ENCODE peak calls at places on chromosomes 3 and 15, in four cellular contexts. One of them, this sample, is unnamed.
A peak's percentile ranks its signal among the peaks of the same experiment; 100 is the strongest.

GRCh38 chr15:81820236-81820635 is 225.6 kb downstream of the MEX3B start:
- DNase-seq in RPMI8226: no peak
- DNase-seq in HuH-7.5: no peak
- DNase-seq in GM03348: no peak
- DNase-seq in this sample: no peak

GRCh38 chr3:48119495-48120193 is 68.6 kb downstream of the CDC25A start:
- DNase-seq in RPMI8226: no peak
- DNase-seq in HuH-7.5: no peak
- DNase-seq in GM03348: peak; percentile 68
- DNase-seq in this sample: peak; percentile 60

GRCh38 chr15:43516801-43517353 is 531 bp upstream of the MAP1A start:
- DNase-seq in RPMI8226: no peak
- DNase-seq in HuH-7.5: no peak
- DNase-seq in GM03348: peak; percentile 53
- DNase-seq in this sample: peak; percentile 77

GRCh38 chr3:46114324-46114988 is 87.2 kb upstream of the XCR1 start:
- DNase-seq in RPMI8226: no peak
- DNase-seq in HuH-7.5: no peak
- DNase-seq in GM03348: peak; percentile 46
- DNase-seq in this sample: peak; percentile 87

GRCh38 chr3:151168269-151169094 is 34.5 kb downstream of the GPR171 start:
- DNase-seq in RPMI8226: peak; percentile 85
- DNase-seq in HuH-7.5: peak; percentile 36
- DNase-seq in GM03348: peak; percentile 83
- DNase-seq in this sample: peak; percentile 68

GRCh38 chr3:64150527-64151238 is 74.6 kb downstream of the PRICKLE2 start:
- DNase-seq in RPMI8226: no peak
- DNase-seq in HuH-7.5: peak; percentile 72
- DNase-seq in GM03348: peak; percentile 28
- DNase-seq in this sample: peak; percentile 89

GRCh38 chr3:105837143-105837740 is 31.6 kb downstream of the CBLB start:
- DNase-seq in RPMI8226: peak; percentile 38
- DNase-seq in HuH-7.5: no peak
- DNase-seq in GM03348: no peak
- DNase-seq in this sample: no peak

GRCh38 chr3:151468284-151468917 is 7.5 kb upstream of the IGSF10 start:
- DNase-seq in RPMI8226: peak; percentile 87
- DNase-seq in HuH-7.5: peak; percentile 20
- DNase-seq in GM03348: peak; percentile 75
- DNase-seq in this sample: peak; percentile 63

GRCh38 chr3:196971094-196971698 is 2.6 kb upstream of the PIGZ start:
- DNase-seq in RPMI8226: no peak
- DNase-seq in HuH-7.5: no peak
- DNase-seq in GM03348: no peak
- DNase-seq in this sample: no peak

GRCh38 chr3:113697192-113698090 is 999 bp upstream of the USF3 start:
- DNase-seq in RPMI8226: peak; percentile 39
- DNase-seq in HuH-7.5: peak; percentile 52
- DNase-seq in GM03348: peak; percentile 18
- DNase-seq in this sample: peak; percentile 10

GRCh38 chr3:133851266-133851906 is 44.3 kb downstream of the RAB6B start:
- DNase-seq in RPMI8226: no peak
- DNase-seq in HuH-7.5: no peak
- DNase-seq in GM03348: no peak
- DNase-seq in this sample: no peak

GRCh38 chr3:62201438-62202035 is 171.8 kb downstream of the FEZF2 start:
- DNase-seq in RPMI8226: peak; percentile 36
- DNase-seq in HuH-7.5: peak; percentile 55
- DNase-seq in GM03348: peak; percentile 67
- DNase-seq in this sample: peak; percentile 39

GRCh38 chr3:132004571-132004970 is 30.2 kb downstream of the CPNE4 start:
- DNase-seq in RPMI8226: no peak
- DNase-seq in HuH-7.5: no peak
- DNase-seq in GM03348: no peak
- DNase-seq in this sample: peak; percentile 92

GRCh38 chr3:107592073-107592472 is 69.3 kb downstream of the BBX start:
- DNase-seq in RPMI8226: no peak
- DNase-seq in HuH-7.5: no peak
- DNase-seq in GM03348: no peak
- DNase-seq in this sample: no peak

GRCh38 chr3:48244462-48244861 is 3.6 kb downstream of the ZNF589 start:
- DNase-seq in RPMI8226: no peak
- DNase-seq in HuH-7.5: no peak
- DNase-seq in GM03348: no peak
- DNase-seq in this sample: no peak

GRCh38 chr15:63256433-63256884 is 20.9 kb upstream of the APH1B start:
- DNase-seq in RPMI8226: no peak
- DNase-seq in HuH-7.5: no peak
- DNase-seq in GM03348: peak; percentile 75
- DNase-seq in this sample: peak; percentile 86

GRCh38 chr3:45381168-45381852 is 7.1 kb upstream of the LARS2 start:
- DNase-seq in RPMI8226: peak; percentile 91
- DNase-seq in HuH-7.5: no peak
- DNase-seq in GM03348: no peak
- DNase-seq in this sample: no peak

GRCh38 chr3:60912142-60912541 is 339.1 kb downstream of the FHIT start:
- DNase-seq in RPMI8226: no peak
- DNase-seq in HuH-7.5: no peak
- DNase-seq in GM03348: no peak
- DNase-seq in this sample: no peak

GRCh38 chr15:50183112-50183794 is 1.3 kb downstream of the SLC27A2 start:
- DNase-seq in RPMI8226: no peak
- DNase-seq in HuH-7.5: no peak
- DNase-seq in GM03348: no peak
- DNase-seq in this sample: no peak

GRCh38 chr3:66075281-66075680 is 36.6 kb upstream of the MAGI1 start:
- DNase-seq in RPMI8226: no peak
- DNase-seq in HuH-7.5: no peak
- DNase-seq in GM03348: peak; percentile 66
- DNase-seq in this sample: peak; percentile 81

GRCh38 chr15:57662091-57662744 is 44.3 kb upstream of the POLR2M start:
- DNase-seq in RPMI8226: no peak
- DNase-seq in HuH-7.5: no peak
- DNase-seq in GM03348: no peak
- DNase-seq in this sample: no peak

GRCh38 chr15:80007532-80007931 is 36.5 kb upstream of the BCL2A1 start:
- DNase-seq in RPMI8226: no peak
- DNase-seq in HuH-7.5: no peak
- DNase-seq in GM03348: no peak
- DNase-seq in this sample: no peak

GRCh38 chr3:44522494-44522933 is 32.5 kb upstream of the ZKSCAN7 start:
- DNase-seq in RPMI8226: peak; percentile 10
- DNase-seq in HuH-7.5: no peak
- DNase-seq in GM03348: no peak
- DNase-seq in this sample: peak; percentile 9

GRCh38 chr15:90624278-90624930 is 92.7 kb upstream of the BLM start:
- DNase-seq in RPMI8226: no peak
- DNase-seq in HuH-7.5: no peak
- DNase-seq in GM03348: no peak
- DNase-seq in this sample: peak; percentile 25

GRCh38 chr3:178419078-178419477 is 117.2 kb upstream of the KCNMB2 start:
- DNase-seq in RPMI8226: no peak
- DNase-seq in HuH-7.5: no peak
- DNase-seq in GM03348: no peak
- DNase-seq in this sample: no peak

GRCh38 chr3:128242818-128243601 is 89.7 kb downstream of the EEFSEC start:
- DNase-seq in RPMI8226: no peak
- DNase-seq in HuH-7.5: no peak
- DNase-seq in GM03348: no peak
- DNase-seq in this sample: no peak

GRCh38 chr15:75720787-75721461 is 8.3 kb upstream of the CSPG4 start:
- DNase-seq in RPMI8226: peak; percentile 95
- DNase-seq in HuH-7.5: no peak
- DNase-seq in GM03348: no peak
- DNase-seq in this sample: no peak

GRCh38 chr3:11236588-11237461 is 35.4 kb upstream of the ATG7 start:
- DNase-seq in RPMI8226: peak; percentile 81
- DNase-seq in HuH-7.5: peak; percentile 82
- DNase-seq in GM03348: peak; percentile 44
- DNase-seq in this sample: peak; percentile 80

GRCh38 chr3:129199366-129199765 is 15.7 kb upstream of the CNBP start:
- DNase-seq in RPMI8226: no peak
- DNase-seq in HuH-7.5: no peak
- DNase-seq in GM03348: no peak
- DNase-seq in this sample: no peak

GRCh38 chr3:146543461-146544012 is 870 bp downstream of the PLSCR1 start:
- DNase-seq in RPMI8226: peak; percentile 21
- DNase-seq in HuH-7.5: no peak
- DNase-seq in GM03348: peak; percentile 12
- DNase-seq in this sample: peak; percentile 33